ENCODE peak calls at places on chromosomes 11 and 22, in eight cellular contexts. G is CD8-positive, alpha-beta T cell; N is H9; T is A549; R is heart left ventricle; X is fibroblast of mammary gland; E is GM20000; L is brain microvascular endothelial cell. B is an unnamed sample.

GRCh38 chr11:133339495-133340140 is 192.7 kb downstream of the OPCML start:
- DNase-seq in G (no peak), N (no peak), T (no peak), R (no peak), X (no peak), E (no peak), L (no peak), B (no peak)

GRCh38 chr11:63920870-63921417 is 4.0 kb upstream of the RCOR2 start:
- DNase-seq in G (peak), N (peak), T (no peak), R (no peak), X (no peak), E (peak), L (no peak), B (peak)

GRCh38 chr22:49284389-49284788 is 543.3 kb downstream of the BRD1 start:
- DNase-seq in G (no peak), N (no peak), T (no peak), R (no peak), X (no peak), E (no peak), L (no peak), B (no peak)

GRCh38 chr11:77634724-77635123 is 2.9 kb downstream of the CLNS1A start:
- DNase-seq in G (no peak), N (no peak), T (no peak), R (no peak), X (no peak), E (no peak), L (no peak), B (no peak)

GRCh38 chr11:117016246-117016645 is 82.0 kb downstream of the SIK3 start:
- DNase-seq in G (no peak), N (no peak), T (no peak), R (no peak), X (no peak), E (no peak), L (no peak), B (no peak)

GRCh38 chr11:67287355-67288197 is 1.5 kb upstream of the ANKRD13D start:
- DNase-seq in G (peak), N (no peak), T (no peak), R (peak), X (no peak), E (no peak), L (no peak), B (no peak)

GRCh38 chr22:39446239-39446721 is 10.5 kb upstream of the MGAT3 start:
- DNase-seq in G (no peak), N (peak), T (no peak), R (no peak), X (no peak), E (peak), L (no peak), B (peak)

GRCh38 chr11:44681698-44682097 is 45.1 kb upstream of the TSPAN18 start:
- DNase-seq in G (no peak), N (no peak), T (no peak), R (no peak), X (peak), E (no peak), L (peak), B (no peak)

GRCh38 chr11:75159081-75159953 is 8.4 kb downstream of the SLCO2B1 start:
- DNase-seq in G (no peak), N (peak), T (no peak), R (no peak), X (no peak), E (no peak), L (no peak), B (no peak)

GRCh38 chr22:33409134-33409533 is 351.0 kb upstream of the SYN3 start:
- DNase-seq in G (no peak), N (peak), T (no peak), R (no peak), X (no peak), E (no peak), L (no peak), B (no peak)

GRCh38 chr11:69644071-69644961 is 3.4 kb downstream of the CCND1 start:
- DNase-seq in G (no peak), N (no peak), T (peak), R (peak), X (peak), E (no peak), L (peak), B (no peak)

GRCh38 chr11:15222777-15223176 is 108.1 kb downstream of the INSC start:
- DNase-seq in G (no peak), N (no peak), T (no peak), R (no peak), X (peak), E (no peak), L (no peak), B (no peak)

GRCh38 chr11:61149624-61150615 is 11.3 kb downstream of the VPS37C start:
- DNase-seq in G (no peak), N (no peak), T (no peak), R (no peak), X (no peak), E (no peak), L (no peak), B (no peak)

GRCh38 chr11:57278721-57279095 is 41.7 kb upstream of the APLNR start:
- DNase-seq in G (no peak), N (no peak), T (no peak), R (no peak), X (no peak), E (no peak), L (no peak), B (no peak)

GRCh38 chr22:46361861-46362220 is 26.3 kb downstream of the TRMU start:
- DNase-seq in G (no peak), N (no peak), T (no peak), R (no peak), X (no peak), E (no peak), L (no peak), B (no peak)

GRCh38 chr11:17102447-17102846 is 25.0 kb upstream of the RPS13 start:
- DNase-seq in G (no peak), N (no peak), T (no peak), R (no peak), X (peak), E (no peak), L (no peak), B (no peak)

GRCh38 chr22:30250713-30251267 is 4.2 kb upstream of the LIF start:
- DNase-seq in G (no peak), N (no peak), T (peak), R (no peak), X (peak), E (no peak), L (no peak), B (no peak)

GRCh38 chr11:119859684-119860083 is 130.7 kb upstream of the NECTIN1 start:
- DNase-seq in G (no peak), N (no peak), T (no peak), R (peak), X (no peak), E (no peak), L (no peak), B (no peak)

GRCh38 chr22:40107756-40108437 is 69.8 kb upstream of the TNRC6B start:
- DNase-seq in G (no peak), N (no peak), T (no peak), R (peak), X (peak), E (no peak), L (no peak), B (no peak)

GRCh38 chr22:27310966-27311665 is 490.4 kb downstream of the MN1 start:
- DNase-seq in G (no peak), N (no peak), T (no peak), R (no peak), X (no peak), E (no peak), L (no peak), B (no peak)

GRCh38 chr11:126147268-126148111 is 64.0 kb downstream of the RPUSD4 start:
- DNase-seq in G (no peak), N (peak), T (no peak), R (no peak), X (no peak), E (no peak), L (no peak), B (no peak)
- TF ChIP-seq CTCF in G (no peak), N (peak), T (no peak), R (no peak), X (no peak), E (no peak), L (no peak), B (no peak)

GRCh38 chr11:100929377-100929776 is 200.2 kb downstream of the PGR start:
- DNase-seq in G (no peak), N (no peak), T (no peak), R (no peak), X (peak), E (peak), L (peak), B (peak)

GRCh38 chr11:100930185-100930778 is 199.3 kb downstream of the PGR start:
- DNase-seq in G (no peak), N (no peak), T (peak), R (no peak), X (peak), E (peak), L (peak), B (peak)

GRCh38 chr11:100928426-100928825 is 201.2 kb downstream of the PGR start:
- DNase-seq in G (no peak), N (no peak), T (no peak), R (no peak), X (no peak), E (no peak), L (no peak), B (no peak)

GRCh38 chr11:100936781-100937180 is 192.8 kb downstream of the PGR start:
- DNase-seq in G (no peak), N (no peak), T (no peak), R (no peak), X (no peak), E (no peak), L (no peak), B (no peak)

DNA sequence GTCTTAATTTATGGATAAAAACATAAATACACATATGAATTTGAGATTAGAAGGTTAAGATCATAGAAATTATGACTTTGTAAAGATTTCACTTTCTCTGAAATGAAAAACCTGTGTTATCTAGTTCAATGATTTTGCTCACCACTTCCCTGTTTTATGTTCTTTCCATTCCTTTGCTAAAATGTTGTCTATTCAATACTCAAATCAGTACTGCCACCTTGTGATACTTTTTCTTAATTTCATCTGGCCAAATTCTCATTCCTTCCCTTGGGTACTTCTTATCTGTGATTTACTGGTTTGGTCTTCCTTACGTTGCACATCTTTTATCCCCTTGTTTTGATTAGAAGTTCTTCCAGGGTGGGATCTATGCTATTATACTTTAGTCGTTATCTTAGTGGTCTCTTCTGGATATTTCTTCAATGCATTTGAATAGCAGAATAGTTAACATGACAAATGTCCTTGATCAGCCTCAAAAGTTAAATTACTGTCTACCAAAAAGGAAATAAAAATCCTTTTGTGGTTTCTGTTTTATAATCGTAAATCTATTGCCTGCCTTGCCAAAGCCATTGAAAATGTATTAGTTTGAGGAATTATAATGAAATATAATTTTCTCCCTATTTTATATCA is 197.0 kb downstream of the PGR start:
- DNase-seq in G (no peak), N (no peak), T (peak), R (no peak), X (peak), E (peak), L (no peak), B (peak)
- TF ChIP-seq CTCF in G (no peak), N (peak), T (peak), R (peak), X (peak), E (no peak), L (peak), B (peak)

GRCh38 chr11:7572001-7572712 is 58.4 kb downstream of the PPFIBP2 start:
- DNase-seq in G (no peak), N (peak), T (peak), R (no peak), X (no peak), E (no peak), L (no peak), B (no peak)

GRCh38 chr11:7573558-7574296 is 59.9 kb downstream of the PPFIBP2 start:
- DNase-seq in G (no peak), N (peak), T (no peak), R (no peak), X (no peak), E (no peak), L (no peak), B (no peak)

GRCh38 chr11:7573193-7573557 is 59.4 kb downstream of the PPFIBP2 start:
- DNase-seq in G (no peak), N (no peak), T (no peak), R (no peak), X (no peak), E (no peak), L (no peak), B (no peak)

GRCh38 chr11:7570938-7571337 is 57.1 kb downstream of the PPFIBP2 start:
- DNase-seq in G (no peak), N (peak), T (no peak), R (no peak), X (no peak), E (no peak), L (no peak), B (no peak)

DNA sequence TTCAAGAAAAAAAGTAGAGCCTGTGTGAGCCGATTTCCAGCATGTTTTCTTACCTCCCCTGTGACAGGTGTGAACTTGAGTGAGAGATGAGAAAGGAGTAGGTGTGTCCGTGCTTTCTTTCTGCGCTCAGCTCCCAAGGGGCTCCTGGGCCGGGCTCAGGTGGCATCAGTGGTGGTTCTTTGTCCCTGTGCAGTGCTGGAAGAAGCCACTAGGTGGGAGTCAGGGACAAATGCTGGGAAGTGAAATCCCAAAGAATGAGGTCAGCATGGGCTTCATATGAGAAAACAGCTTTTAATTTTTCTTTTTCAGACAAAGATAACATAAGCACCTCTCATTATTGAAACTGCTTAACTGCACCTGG is 57.8 kb downstream of the PPFIBP2 start:
- DNase-seq in G (no peak), N (peak), T (peak), R (peak), X (peak), E (peak), L (peak), B (peak)
- TF ChIP-seq CTCF in G (no peak), N (peak), T (peak), R (peak), X (peak), E (peak), L (peak), B (peak)

GRCh38 chr11:12052676-12053605 is 44.5 kb upstream of the DKK3 start:
- DNase-seq in G (peak), N (peak), T (no peak), R (no peak), X (peak), E (no peak), L (no peak), B (no peak)

GRCh38 chr11:12058425-12059115 is 50.1 kb upstream of the DKK3 start:
- DNase-seq in G (no peak), N (no peak), T (no peak), R (no peak), X (no peak), E (no peak), L (no peak), B (no peak)

GRCh38 chr11:12057299-12057980 is 49.0 kb upstream of the DKK3 start:
- DNase-seq in G (no peak), N (no peak), T (no peak), R (no peak), X (no peak), E (no peak), L (no peak), B (no peak)

GRCh38 chr11:12053606-12054361 is 45.4 kb upstream of the DKK3 start:
- DNase-seq in G (no peak), N (no peak), T (no peak), R (no peak), X (peak), E (no peak), L (no peak), B (no peak)

DNA sequence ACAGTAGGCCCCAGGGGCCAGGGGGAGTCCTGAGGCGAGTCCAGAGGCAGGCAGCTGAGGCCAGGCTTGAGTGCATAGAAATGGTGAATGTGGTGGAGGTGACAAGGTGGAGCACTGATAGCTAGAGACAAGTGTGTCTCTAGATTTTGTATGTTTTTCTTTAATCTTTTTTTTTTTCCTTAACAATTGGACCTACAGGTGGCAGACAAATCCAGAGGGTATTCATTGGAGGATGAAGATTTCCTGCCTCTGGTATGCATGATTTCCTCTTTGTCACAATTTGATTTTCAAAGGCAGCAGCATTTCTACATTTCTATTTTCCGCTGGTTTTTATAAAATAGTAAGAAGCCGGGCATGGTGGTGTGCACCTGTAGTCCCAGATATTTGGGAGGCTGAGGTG is 47.7 kb upstream of the DKK3 start:
- DNase-seq in G (no peak), N (no peak), T (no peak), R (no peak), X (no peak), E (no peak), L (no peak), B (no peak)
- TF ChIP-seq CTCF in G (no peak), N (no peak), T (peak), R (no peak), X (peak), E (no peak), L (no peak), B (no peak)

GRCh38 chr22:37816543-37817180 is 6.5 kb upstream of the GALR3 start:
- DNase-seq in G (no peak), N (no peak), T (no peak), R (no peak), X (no peak), E (no peak), L (no peak), B (no peak)

GRCh38 chr22:37819100-37819433 is 4.1 kb upstream of the GALR3 start:
- DNase-seq in G (no peak), N (no peak), T (no peak), R (no peak), X (no peak), E (no peak), L (no peak), B (no peak)

GRCh38 chr22:37820350-37820749 is 2.8 kb upstream of the GALR3 start:
- DNase-seq in G (no peak), N (no peak), T (no peak), R (no peak), X (no peak), E (no peak), L (no peak), B (no peak)

GRCh38 chr22:37817705-37818311 is 5.4 kb upstream of the GALR3 start:
- DNase-seq in G (peak), N (peak), T (peak), R (peak), X (peak), E (peak), L (peak), B (peak)

DNA sequence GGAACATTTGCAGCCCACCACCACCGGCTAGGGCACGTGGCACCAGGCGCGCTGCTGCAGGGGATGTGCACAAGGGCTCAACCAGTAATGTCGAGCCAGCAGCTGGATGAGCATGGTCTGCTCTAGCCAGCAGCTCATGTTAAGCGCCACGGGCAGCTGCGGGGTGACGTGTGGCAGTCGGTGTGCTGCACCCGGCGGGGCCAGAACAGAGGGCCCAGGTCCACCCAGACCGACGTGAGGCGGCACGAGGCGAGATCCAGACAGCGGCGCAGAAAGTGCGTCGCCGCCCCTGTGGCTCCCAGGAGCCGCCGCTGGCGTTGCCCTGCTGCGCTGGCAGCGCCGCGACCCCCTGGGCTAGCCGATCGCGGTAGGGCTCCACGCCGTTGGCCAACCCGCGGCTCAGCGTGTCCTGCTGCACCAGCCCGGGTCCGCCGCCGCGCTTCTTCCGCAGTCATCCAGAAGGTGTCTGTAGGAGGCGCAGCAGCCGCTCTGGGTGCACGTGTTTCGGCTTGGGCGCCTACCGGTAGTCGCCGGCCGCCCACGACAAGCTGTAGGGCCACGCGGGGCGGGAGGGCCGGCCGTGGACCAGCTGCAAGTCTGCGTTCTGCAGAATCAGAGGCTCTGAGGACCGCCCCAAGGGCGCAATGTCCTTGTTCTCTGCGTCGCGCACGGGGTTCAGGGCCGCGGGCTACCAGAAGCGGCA is 4.6 kb upstream of the GALR3 start:
- DNase-seq in G (peak), N (peak), T (no peak), R (peak), X (peak), E (peak), L (peak), B (peak)
- TF ChIP-seq CTCF in G (peak), N (peak), T (no peak), R (no peak), X (no peak), E (peak), L (peak), B (peak)

DNA sequence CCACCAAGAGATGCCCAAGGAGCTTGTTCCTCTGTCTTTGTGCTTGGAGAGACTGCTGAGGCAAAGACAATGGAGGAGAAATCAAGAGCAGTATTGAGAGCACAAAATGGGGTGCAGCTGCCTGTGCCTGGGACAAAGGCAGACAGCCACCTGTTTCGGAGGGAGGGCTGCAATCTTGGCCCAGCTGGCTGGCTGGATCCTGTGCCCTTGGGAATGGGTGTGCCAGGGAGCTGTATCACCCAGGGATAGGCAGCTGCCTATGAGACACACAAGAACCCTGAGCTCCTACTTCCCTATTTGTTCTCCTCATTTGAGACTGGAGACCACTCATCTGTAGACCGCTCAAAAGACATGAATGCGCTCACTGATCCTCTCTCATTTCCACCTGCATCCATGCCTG is 23.3 kb upstream of the CHRM4 start:
- DNase-seq in G (no peak), N (no peak), T (no peak), R (no peak), X (no peak), E (no peak), L (no peak), B (no peak)
- TF ChIP-seq CTCF in G (no peak), N (no peak), T (no peak), R (no peak), X (no peak), E (no peak), L (no peak), B (no peak)